ENCODE peak calls at places on chromosome 5, in six cellular contexts. J is left lung; H is CD8-positive, alpha-beta T cell; C is OCI-LY7; W is right atrium auricular region; V is breast epithelium. U is an unnamed sample.
A peak's percentile ranks its signal among the peaks of the same experiment; 100 is the strongest.

GRCh38 chr5:57696906-57697590 is 214.4 kb upstream of the ACTBL2 start:
- DNase-seq in J (no peak), H (no peak), C (no peak), W (no peak), V (no peak), U (no peak)

GRCh38 chr5:138467711-138468132 is 2.4 kb downstream of the EGR1 start:
- DNase-seq in J (no peak), H (no peak), C (no peak), W (peak; percentile 63), V (peak; percentile 32), U (no peak)

GRCh38 chr5:76342474-76342873 is 60.6 kb upstream of the IQGAP2 start:
- DNase-seq in J (no peak), H (no peak), C (no peak), W (no peak), V (no peak), U (no peak)

GRCh38 chr5:177336112-177336511 is 15.4 kb downstream of the LMAN2 start:
- DNase-seq in J (peak; percentile 55), H (no peak), C (peak; percentile 63), W (no peak), V (no peak), U (no peak)

GRCh38 chr5:154010660-154011059 is 28.1 kb downstream of the FAM114A2 start:
- DNase-seq in J (no peak), H (no peak), C (no peak), W (no peak), V (no peak), U (no peak)

GRCh38 chr5:139271201-139272027 is 22.1 kb upstream of the MATR3 start:
- DNase-seq in J (no peak), H (no peak), C (no peak), W (no peak), V (no peak), U (no peak)

GRCh38 chr5:91225848-91226686 is 157.1 kb downstream of the ARRDC3 start:
- DNase-seq in J (no peak), H (peak; percentile 70), C (peak; percentile 67), W (no peak), V (no peak), U (no peak)

GRCh38 chr5:65012411-65012972 is 243.8 kb downstream of the CWC27 start:
- DNase-seq in J (no peak), H (no peak), C (no peak), W (no peak), V (no peak), U (no peak)

GRCh38 chr5:104800440-104801048 is 1238.0 kb upstream of the NUDT12 start:
- DNase-seq in J (no peak), H (no peak), C (no peak), W (no peak), V (no peak), U (no peak)

GRCh38 chr5:68289576-68289975 is 74.0 kb downstream of the PIK3R1 start:
- DNase-seq in J (no peak), H (no peak), C (no peak), W (no peak), V (no peak), U (no peak)
- H3K4me1 ChIP-seq in J (peaks cover 80% of the 10 kb centered on the region), H (peaks cover 60% of the 10 kb centered on the region), C (peaks cover 39% of the 10 kb centered on the region), W (no peaks in the 10 kb centered on the region), V (peaks cover 38% of the 10 kb centered on the region), U (peaks cover 86% of the 10 kb centered on the region)

DNA sequence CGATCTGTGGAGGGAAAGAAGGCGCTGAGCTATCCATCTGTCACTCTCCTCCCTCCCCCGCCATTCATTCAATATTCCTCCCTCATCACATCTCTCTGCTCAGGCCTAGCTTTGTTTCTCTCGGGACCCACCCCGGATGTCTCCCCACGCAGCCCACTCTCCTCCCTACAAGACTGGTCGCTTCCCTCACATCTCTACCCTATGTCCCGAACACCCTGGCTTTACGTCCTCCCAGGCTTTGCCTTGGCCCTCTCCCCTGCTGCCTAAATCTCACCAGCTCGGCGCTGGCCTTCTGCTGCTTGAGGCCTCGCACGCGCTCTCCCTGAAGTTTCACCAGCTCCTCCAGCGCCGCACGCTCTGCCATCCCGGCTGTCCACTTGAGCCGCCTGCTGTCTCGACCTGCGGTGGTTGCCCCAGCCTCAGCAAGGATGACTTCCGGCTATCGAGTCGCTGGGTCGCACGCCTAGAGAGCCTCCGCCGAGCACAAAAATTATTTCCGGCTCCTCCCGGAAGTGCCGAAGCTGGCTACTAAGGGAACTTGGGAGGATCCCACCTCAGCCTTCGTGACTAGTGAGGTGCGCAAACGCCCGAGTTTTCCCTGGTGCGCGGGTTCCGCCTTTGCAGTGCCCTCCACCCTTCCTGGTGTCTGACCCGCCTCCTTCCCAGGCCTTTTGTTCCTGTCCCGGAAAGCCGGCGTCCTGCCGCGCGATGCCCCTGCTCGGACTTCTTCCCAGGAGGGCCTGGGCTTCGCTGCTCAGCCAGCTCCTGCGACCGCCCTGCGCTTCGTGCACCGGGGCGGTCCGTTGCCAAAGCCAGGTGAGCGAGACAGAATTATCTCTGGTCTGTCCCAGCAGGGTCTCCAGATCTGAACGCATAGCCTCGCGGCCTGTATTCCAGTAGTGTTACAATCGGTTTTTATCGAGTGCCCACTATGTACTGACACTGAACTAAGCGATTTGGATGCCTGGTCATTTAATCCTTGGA is at the start of the genes HARS1 and HARS2:
- DNase-seq in J (peak; percentile 95), H (peak; percentile 84), C (peak; percentile 92), W (peak; percentile 95), V (peak; percentile 80), U (peak; percentile 55)
- H3K4me3 ChIP-seq in J (peak within 1 kb of the TSS; percentile 69), H (peak within 1 kb of the TSS; percentile 94), C (peak within 1 kb of the TSS; percentile 86), W (peak within 1 kb of the TSS; percentile 75), V (peak within 1 kb of the TSS; percentile 86), U (peak within 1 kb of the TSS; percentile 72)

DNA sequence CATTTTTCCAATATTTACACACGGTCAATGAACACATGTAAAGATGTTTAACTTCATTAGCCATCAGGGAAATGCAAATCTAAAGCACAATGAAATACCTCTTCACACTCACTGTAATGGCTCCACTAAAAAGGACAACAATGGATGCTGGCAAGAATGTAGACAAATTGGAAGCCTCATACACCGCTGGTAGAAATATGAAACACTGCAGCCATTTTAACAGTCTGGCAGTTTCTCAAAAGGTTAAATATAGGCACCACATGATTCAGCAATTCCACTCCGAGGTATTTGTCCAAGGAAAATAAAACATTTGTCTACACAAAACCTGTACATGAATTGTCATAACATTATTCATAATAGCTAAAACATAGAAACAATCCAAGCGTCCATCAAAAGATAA is 20.0 kb downstream of the RNF145 start:
- DNase-seq in J (no peak), H (no peak), C (no peak), W (no peak), V (no peak), U (no peak)
- H3K4me1 ChIP-seq in J (peaks cover 45% of the 10 kb centered on the region), H (no peaks in the 10 kb centered on the region), C (no peaks in the 10 kb centered on the region), W (no peaks in the 10 kb centered on the region), V (no peaks in the 10 kb centered on the region), U (peaks cover 26% of the 10 kb centered on the region)

DNA sequence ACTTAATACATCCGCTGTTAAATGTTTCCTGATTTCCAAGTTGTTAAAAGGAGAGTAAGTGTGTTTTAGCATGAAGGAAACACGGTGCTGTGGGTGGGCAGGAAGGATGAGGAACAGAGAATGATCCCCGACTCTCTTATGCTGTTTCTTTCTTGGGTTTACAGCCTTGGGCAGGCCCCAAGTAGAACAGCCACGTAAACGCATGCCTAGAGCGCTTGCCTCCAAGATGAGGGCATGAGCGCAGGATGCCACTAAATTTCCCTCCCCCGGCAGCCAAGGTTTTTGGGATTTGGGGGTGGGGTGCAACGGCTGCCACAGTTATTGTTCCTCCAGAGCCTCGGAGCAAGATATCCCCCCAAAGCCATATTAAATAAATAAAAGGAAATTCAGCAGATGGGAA is 10.1 kb upstream of the DELE1 start:
- DNase-seq in J (no peak), H (no peak), C (no peak), W (no peak), V (no peak), U (no peak)
- H3K4me3 ChIP-seq in J (no peak overlapping the region), H (no peak overlapping the region), C (no peak overlapping the region), W (peak overlapping the region; percentile 44), V (peak overlapping the region; percentile 54), U (peak overlapping the region; percentile 62)

GRCh38 chr5:150498501-150498900 is 9.4 kb upstream of the NDST1 start:
- DNase-seq in J (no peak), H (no peak), C (no peak), W (no peak), V (no peak), U (no peak)
- H3K4me1 ChIP-seq in J (peaks cover 78% of the 10 kb centered on the region), H (no peaks in the 10 kb centered on the region), C (peaks cover 12% of the 10 kb centered on the region), W (no peaks in the 10 kb centered on the region), V (peaks cover 59% of the 10 kb centered on the region), U (peaks cover 83% of the 10 kb centered on the region)